ENCODE peak calls at places on chromosomes 6 and 20, in ten cellular contexts. W, V, F, B, P, M, Y, G, X and C are unnamed samples.

GRCh38 chr6:143964667-143965066 is 43.4 kb downstream of the PLAGL1 start:
- DNase-seq in F (no peak), V (no peak), G (no peak), W (no peak), P (no peak), Y (no peak), B (no peak), M (no peak), X (no peak), C (no peak)

GRCh38 chr20:421685-422250 is 13.7 kb downstream of the RBCK1 start:
- DNase-seq in G (no peak), F (no peak), W (no peak), P (no peak), M (no peak), B (no peak), Y (no peak), V (no peak), X (no peak), C (no peak)

GRCh38 chr6:149567194-149567586 is 1.0 kb downstream of the GINM1 start:
- DNase-seq in Y (no peak), G (no peak), W (no peak), F (no peak), V (no peak), B (no peak), X (no peak), P (no peak), M (no peak), C (no peak)

GRCh38 chr6:22877946-22878705 is 308.8 kb downstream of the HDGFL1 start:
- DNase-seq in B (no peak), F (no peak), M (peak; percentile 47), W (no peak), P (no peak), X (no peak), V (no peak), G (no peak), Y (no peak), C (no peak)

GRCh38 chr6:100300221-100300736 is 164.4 kb downstream of the SIM1 start:
- DNase-seq in G (no peak), M (peak; percentile 97), P (no peak), B (no peak), Y (no peak), F (no peak), W (no peak), V (peak; percentile 88), X (no peak), C (no peak)

GRCh38 chr6:120951258-120951657 is 383.0 kb downstream of the TBC1D32 start:
- DNase-seq in X (no peak), G (no peak), V (no peak), B (no peak), F (no peak), M (no peak), P (no peak), W (no peak), Y (no peak), C (no peak)

GRCh38 chr6:137264308-137265075 is 45.3 kb upstream of the IFNGR1 start:
- DNase-seq in P (no peak), F (no peak), Y (no peak), M (peak; percentile 61), W (no peak), X (peak; percentile 37), G (no peak), V (no peak), B (no peak), C (no peak)

GRCh38 chr6:113930183-113930582 is 40.8 kb downstream of the HDAC2 start:
- DNase-seq in B (no peak), V (no peak), X (no peak), F (no peak), W (no peak), G (no peak), Y (no peak), M (no peak), P (no peak), C (no peak)

GRCh38 chr20:34581341-34582189 is 23.0 kb downstream of the MAP1LC3A start:
- DNase-seq in F (no peak), B (no peak), X (peak; percentile 42), V (no peak), Y (no peak), G (no peak), P (no peak), M (peak; percentile 61), W (no peak), C (peak; percentile 38)

GRCh38 chr6:47203266-47203967 is 106.3 kb downstream of the TNFRSF21 start:
- DNase-seq in P (no peak), W (no peak), G (no peak), X (no peak), V (no peak), Y (no peak), B (no peak), M (no peak), F (no peak), C (no peak)

GRCh38 chr6:7542065-7542877 is 800 bp downstream of the DSP start:
- DNase-seq in B (no peak), Y (peak; percentile 20), X (peak; percentile 30), G (no peak), M (no peak), P (peak; percentile 47), V (no peak), W (no peak), F (peak; percentile 27), C (no peak)